ENCODE peak calls at places on chromosomes 16 and 17, in ten cellular contexts. T, J, H, M, Q, U, P, N, E and F are unnamed samples.

GRCh38 chr16:69399361-69399760 is 13.6 kb upstream of the TERF2 start:
- DNase-seq in T (no peak), J (no peak), H (no peak), M (no peak), Q (no peak), U (no peak), P (no peak), N (no peak), E (no peak), F (no peak)

GRCh38 chr17:75468311-75468754 is 11.9 kb downstream of the TMEM94 start:
- DNase-seq in T (no peak), J (no peak), H (no peak), M (no peak), Q (no peak), U (peak), P (no peak), N (no peak), E (no peak), F (no peak)

GRCh38 chr17:60141111-60142018 is 8.4 kb upstream of the CA4 start:
- DNase-seq in T (no peak), J (no peak), H (no peak), M (no peak), Q (no peak), U (no peak), P (no peak), N (peak), E (no peak), F (no peak)

GRCh38 chr17:61474235-61474927 is 22.2 kb downstream of the TBX4 start:
- DNase-seq in T (no peak), J (peak), H (no peak), M (no peak), Q (no peak), U (no peak), P (peak), N (no peak), E (peak), F (no peak)

GRCh38 chr16:8173111-8173644 is 417.1 kb downstream of the TMEM114 start:
- DNase-seq in T (peak), J (peak), H (peak), M (peak), Q (no peak), U (peak), P (peak), N (peak), E (peak), F (peak)

GRCh38 chr17:2025220-2025621 is at the start of gene RTN4RL1:
- DNase-seq in T (no peak), J (peak), H (peak), M (peak), Q (peak), U (peak), P (peak), N (peak), E (peak), F (peak)

GRCh38 chr16:87390641-87391323 is 1.4 kb upstream of the MAP1LC3B start:
- DNase-seq in T (no peak), J (no peak), H (peak), M (no peak), Q (peak), U (peak), P (no peak), N (no peak), E (no peak), F (no peak)

GRCh38 chr17:78696016-78696992 is 85.8 kb downstream of the CYTH1 start:
- DNase-seq in T (no peak), J (no peak), H (no peak), M (no peak), Q (no peak), U (no peak), P (no peak), N (no peak), E (no peak), F (no peak)

GRCh38 chr16:88407807-88408206 is 25.0 kb downstream of the ZNF469 start:
- DNase-seq in T (no peak), J (no peak), H (no peak), M (no peak), Q (no peak), U (no peak), P (no peak), N (no peak), E (no peak), F (no peak)

GRCh38 chr16:679808-680624 is at the start of gene STUB1:
- DNase-seq in T (peak), J (peak), H (peak), M (peak), Q (peak), U (peak), P (peak), N (peak), E (peak), F (no peak)

GRCh38 chr17:1182831-1183578 is 3.2 kb upstream of the ABR start:
- DNase-seq in T (no peak), J (no peak), H (no peak), M (no peak), Q (no peak), U (no peak), P (no peak), N (no peak), E (no peak), F (no peak)

GRCh38 chr17:73430165-73430680 is 118.4 kb upstream of the CDC42EP4 start:
- DNase-seq in T (no peak), J (no peak), H (no peak), M (no peak), Q (no peak), U (no peak), P (no peak), N (no peak), E (no peak), F (no peak)

GRCh38 chr17:36128411-36128978 is 24.9 kb downstream of the CCL4 start:
- DNase-seq in T (no peak), J (no peak), H (no peak), M (peak), Q (no peak), U (no peak), P (no peak), N (no peak), E (no peak), F (no peak)

GRCh38 chr17:9874722-9875121 is 30.3 kb downstream of the RCVRN start:
- DNase-seq in T (no peak), J (no peak), H (no peak), M (no peak), Q (no peak), U (no peak), P (no peak), N (no peak), E (no peak), F (no peak)

GRCh38 chr17:35977509-35977908 is 3.8 kb downstream of the CCL16 start:
- DNase-seq in T (no peak), J (no peak), H (no peak), M (no peak), Q (no peak), U (no peak), P (no peak), N (no peak), E (no peak), F (no peak)

GRCh38 chr17:70114405-70114804 is 39.4 kb downstream of the KCNJ16 start:
- DNase-seq in T (no peak), J (no peak), H (no peak), M (no peak), Q (no peak), U (no peak), P (no peak), N (no peak), E (no peak), F (no peak)

GRCh38 chr16:22300427-22301071 is 3.3 kb downstream of the POLR3E start:
- DNase-seq in T (no peak), J (no peak), H (peak), M (peak), Q (no peak), U (peak), P (no peak), N (peak), E (no peak), F (peak)

GRCh38 chr16:78005881-78006280 is 16.5 kb upstream of the CLEC3A start:
- DNase-seq in T (no peak), J (no peak), H (no peak), M (no peak), Q (no peak), U (no peak), P (no peak), N (no peak), E (no peak), F (no peak)

GRCh38 chr17:37820313-37821024 is 75.6 kb upstream of the HNF1B start:
- DNase-seq in T (no peak), J (no peak), H (no peak), M (no peak), Q (no peak), U (no peak), P (no peak), N (no peak), E (no peak), F (no peak)

GRCh38 chr17:10771142-10771541 is 32.8 kb downstream of the TMEM238L start:
- DNase-seq in T (no peak), J (peak), H (no peak), M (no peak), Q (no peak), U (no peak), P (no peak), N (no peak), E (no peak), F (no peak)

GRCh38 chr16:88560722-88561484 is 9.3 kb upstream of the ZC3H18 start:
- DNase-seq in T (no peak), J (no peak), H (no peak), M (no peak), Q (no peak), U (no peak), P (no peak), N (no peak), E (no peak), F (no peak)

GRCh38 chr17:46782250-46782953 is 36.1 kb downstream of the WNT3 start:
- DNase-seq in T (no peak), J (no peak), H (no peak), M (peak), Q (no peak), U (no peak), P (no peak), N (peak), E (no peak), F (no peak)

GRCh38 chr17:6104956-6105355 is 34.8 kb downstream of the WSCD1 start:
- DNase-seq in T (no peak), J (no peak), H (no peak), M (peak), Q (no peak), U (no peak), P (no peak), N (no peak), E (no peak), F (no peak)

GRCh38 chr17:35774499-35774898 is 13.8 kb downstream of the C17orf50 start:
- DNase-seq in T (no peak), J (no peak), H (no peak), M (peak), Q (no peak), U (no peak), P (no peak), N (no peak), E (no peak), F (no peak)

GRCh38 chr16:75254359-75254837 is 3.0 kb upstream of the BCAR1 start:
- DNase-seq in T (no peak), J (peak), H (no peak), M (peak), Q (no peak), U (no peak), P (no peak), N (peak), E (peak), F (peak)

GRCh38 chr16:85384831-85385462 is 228.2 kb upstream of the GSE1 start:
- DNase-seq in T (no peak), J (peak), H (peak), M (peak), Q (no peak), U (peak), P (no peak), N (no peak), E (peak), F (peak)

GRCh38 chr16:9226924-9227323 is 135.5 kb downstream of the HAPSTR1 start:
- DNase-seq in T (no peak), J (no peak), H (no peak), M (no peak), Q (no peak), U (no peak), P (no peak), N (no peak), E (no peak), F (no peak)

GRCh38 chr17:63702616-63703015 is 2.7 kb upstream of the LIMD2 start:
- DNase-seq in T (no peak), J (no peak), H (no peak), M (no peak), Q (no peak), U (no peak), P (no peak), N (no peak), E (no peak), F (no peak)

GRCh38 chr17:63704259-63704576 is 4.3 kb upstream of the LIMD2 start:
- DNase-seq in T (no peak), J (no peak), H (no peak), M (no peak), Q (no peak), U (no peak), P (no peak), N (no peak), E (no peak), F (no peak)

GRCh38 chr17:63703029-63703428 is 3.1 kb upstream of the LIMD2 start:
- DNase-seq in T (no peak), J (no peak), H (no peak), M (no peak), Q (no peak), U (no peak), P (no peak), N (no peak), E (no peak), F (no peak)

GRCh38 chr17:63704836-63705235 is 4.9 kb upstream of the LIMD2 start:
- DNase-seq in T (no peak), J (no peak), H (no peak), M (no peak), Q (no peak), U (no peak), P (no peak), N (no peak), E (no peak), F (no peak)

GRCh38 chr17:63703556-63704258 is 3.8 kb upstream of the LIMD2 start:
- DNase-seq in T (no peak), J (no peak), H (no peak), M (no peak), Q (no peak), U (no peak), P (no peak), N (no peak), E (no peak), F (no peak)
- H3K4me3 ChIP-seq in T (no peak), J (no peak), H (no peak), M (no peak), Q (no peak), U (peak), P (no peak), N (no peak), E (no peak), F (no peak)

GRCh38 chr17:64270885-64271284 is 7.8 kb upstream of the TEX2 start:
- DNase-seq in T (no peak), J (no peak), H (no peak), M (no peak), Q (no peak), U (no peak), P (no peak), N (no peak), E (no peak), F (no peak)
- TF ChIP-seq CTCF in T (no peak), J (no peak), H (no peak), M (no peak), Q (no peak), U (no peak), P (no peak), N (no peak), E (no peak), F (no peak)

DNA sequence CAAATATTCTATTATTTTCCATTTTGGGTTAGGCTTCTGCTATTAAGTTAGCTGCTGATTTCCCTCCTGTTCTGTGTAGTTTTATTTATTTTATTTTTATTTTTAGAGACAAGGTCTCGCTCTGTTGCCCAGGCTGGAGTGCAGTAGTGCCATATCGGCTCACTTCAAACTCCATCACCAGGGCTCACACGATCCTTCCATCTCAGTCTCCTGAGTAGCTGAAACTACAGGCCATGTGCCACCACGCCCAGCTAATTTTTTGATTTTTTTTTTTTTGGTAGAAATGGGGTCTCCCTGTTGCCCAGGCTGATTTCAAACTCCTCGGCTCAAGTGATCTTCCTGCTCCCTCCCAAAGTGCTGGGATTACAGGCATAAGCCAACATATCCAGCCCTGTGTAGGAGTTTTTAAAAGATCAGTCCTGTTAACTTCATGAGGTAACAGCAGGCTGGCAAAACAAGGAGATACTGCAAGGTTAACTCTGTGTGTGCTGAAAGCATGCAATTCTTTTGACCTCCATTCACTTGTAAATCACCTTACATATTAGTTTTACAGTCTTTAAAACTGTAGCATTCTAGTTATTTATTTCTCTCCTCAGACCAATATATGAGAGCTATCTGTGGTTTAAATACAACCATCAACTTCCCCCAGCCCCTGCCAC is 63.2 kb downstream of the SSH2 start:
- DNase-seq in T (no peak), J (no peak), H (no peak), M (no peak), Q (no peak), U (no peak), P (no peak), N (no peak), E (no peak), F (no peak)
- H3K4me3 ChIP-seq in T (no peak), J (no peak), H (no peak), M (no peak), Q (no peak), U (no peak), P (no peak), N (no peak), E (no peak), F (no peak)

GRCh38 chr16:19213885-19214284 is 45.8 kb downstream of the SYT17 start:
- DNase-seq in T (no peak), J (no peak), H (no peak), M (no peak), Q (no peak), U (no peak), P (no peak), N (no peak), E (no peak), F (no peak)
- TF ChIP-seq CTCF in T (no peak), J (no peak), H (no peak), M (no peak), Q (no peak), U (no peak), P (no peak), N (peak), E (no peak), F (no peak)